ENCODE peak calls at places on chromosome 11, in five cellular contexts. D is endothelial cell, W is right lobe of liver, M is AG04450, V is RWPE1. E is an unnamed sample.

GRCh38 chr11:33325456-33325855 is 68.3 kb downstream of the HIPK3 start:
- DNase-seq in W (no peak), D (no peak), V (no peak), M (no peak), E (no peak)

GRCh38 chr11:65421204-65422103 is 1.1 kb upstream of the NEAT1 start:
- DNase-seq in W (peak), D (no peak), V (peak), M (peak), E (peak)

GRCh38 chr11:1341928-1342524 is 32.6 kb upstream of the TOLLIP start:
- DNase-seq in W (peak), D (no peak), M (no peak), V (peak), E (no peak)

GRCh38 chr11:120208012-120208441 is 2.8 kb upstream of the OAF start:
- DNase-seq in V (no peak), M (no peak), D (no peak), W (peak), E (no peak)

GRCh38 chr11:65617136-65617850 is 1.7 kb downstream of the PCNX3 start:
- DNase-seq in D (no peak), M (no peak), W (no peak), V (no peak), E (no peak)

GRCh38 chr11:114296190-114296978 is at the start of gene NNMT:
- DNase-seq in W (peak), D (no peak), V (peak), M (peak), E (peak)

GRCh38 chr11:119594639-119595249 is 134.3 kb downstream of the NECTIN1 start:
- DNase-seq in W (no peak), D (no peak), M (peak), V (no peak), E (no peak)

GRCh38 chr11:76069061-76069460 is 137.2 kb downstream of the WNT11 start:
- DNase-seq in D (no peak), V (no peak), M (no peak), W (no peak), E (no peak)

GRCh38 chr11:12185914-12186313 is 75.5 kb downstream of the MICAL2 start:
- DNase-seq in M (no peak), V (no peak), D (no peak), W (no peak), E (no peak)

GRCh38 chr11:119417726-119418540 is 5.0 kb downstream of the THY1 start:
- DNase-seq in D (peak), M (peak), W (no peak), V (peak), E (no peak)

GRCh38 chr11:75814686-75815344 is at the start of gene UVRAG:
- DNase-seq in W (peak), M (peak), D (peak), V (peak), E (peak)

GRCh38 chr11:35583843-35584242 is 34.4 kb upstream of the FJX1 start:
- DNase-seq in V (no peak), D (no peak), W (no peak), M (no peak), E (no peak)

GRCh38 chr11:69949327-69949726 is 128.8 kb upstream of the ANO1 start:
- DNase-seq in V (peak), M (no peak), W (no peak), D (no peak), E (peak)

GRCh38 chr11:130212431-130212961 is 52.9 kb downstream of the ST14 start:
- DNase-seq in D (peak), V (no peak), W (peak), M (no peak), E (peak)

GRCh38 chr11:14645247-14645912 is 1.8 kb downstream of the PDE3B start:
- DNase-seq in V (peak), M (no peak), W (no peak), D (no peak), E (no peak)

DNA sequence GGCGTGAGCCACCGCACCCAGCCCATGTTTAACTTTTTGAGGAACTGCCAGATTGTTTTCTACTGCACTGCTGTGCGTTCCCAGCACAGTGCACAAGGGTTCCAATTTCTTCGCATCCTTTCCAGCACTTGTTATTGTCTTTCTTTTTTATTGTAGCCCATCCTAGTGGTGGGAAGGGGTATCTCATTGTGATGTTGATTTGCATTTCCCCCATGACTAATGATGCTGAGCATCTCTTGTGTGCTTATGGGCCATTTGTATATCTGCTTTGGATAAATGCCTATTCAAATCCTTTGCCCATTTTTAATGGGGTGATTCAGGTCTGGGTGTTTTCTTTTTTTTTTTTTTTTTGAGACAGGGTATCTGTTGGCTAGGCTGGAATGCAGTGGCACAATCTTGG is 36.6 kb upstream of the SYT7 start:
- DNase-seq in W (no peak), D (no peak), M (no peak), V (no peak), E (no peak)
- TF ChIP-seq CTCF in W (no peak), D (peak), M (peak), V (no peak), E (no peak)

GRCh38 chr11:56093008-56093407 is at the start of gene OR8I2:
- DNase-seq in D (no peak), W (no peak), V (no peak), M (no peak), E (no peak)

GRCh38 chr11:56089697-56090096 is 3.4 kb upstream of the OR8I2 start:
- DNase-seq in D (no peak), M (no peak), W (no peak), V (no peak), E (no peak)
- TF ChIP-seq CTCF in D (peak), M (no peak), W (no peak), V (no peak), E (no peak)

GRCh38 chr11:6609502-6610015 is 2.5 kb downstream of the TAF10 start:
- DNase-seq in W (peak), M (no peak), D (no peak), V (no peak), E (no peak)
- TF ChIP-seq CTCF in W (no peak), M (no peak), D (no peak), V (no peak), E (no peak)

GRCh38 chr11:127474735-127475134 is 474.2 kb upstream of the KIRREL3 start:
- DNase-seq in D (no peak), W (no peak), M (no peak), V (no peak), E (no peak)

GRCh38 chr11:127470485-127470884 is 469.9 kb upstream of the KIRREL3 start:
- DNase-seq in V (no peak), M (no peak), D (peak), W (no peak), E (no peak)

GRCh38 chr11:127471662-127472061 is 471.1 kb upstream of the KIRREL3 start:
- DNase-seq in W (no peak), M (no peak), D (no peak), V (no peak), E (no peak)
- TF ChIP-seq CTCF in W (no peak), M (no peak), D (no peak), V (no peak), E (no peak)

GRCh38 chr11:125428486-125429173 is 67.4 kb downstream of the FEZ1 start:
- DNase-seq in W (no peak), M (no peak), V (no peak), D (no peak), E (no peak)
- TF ChIP-seq CTCF in W (no peak), M (no peak), V (no peak), D (no peak), E (no peak)

E was measured in kidney.